ENCODE peak calls at places on chromosomes 1 and 21, in four cellular contexts. G is stomach, N is SK-N-SH, F is heart left ventricle. J is an unnamed sample. For H3K4me1, the result is how much of the 10 kb centered on the place peaks cover.

GRCh38 chr1:22778842-22779520 is 68.3 kb downstream of the EPHB2 start:
- DNase-seq in G (no peak), N (no peak), F (no peak), J (no peak)

GRCh38 chr1:113887392-113887767 is at the start of gene BCL2L15:
- DNase-seq in G (no peak), N (no peak), F (no peak), J (no peak)

GRCh38 chr21:27693376-27693775 is 726.5 kb upstream of the ADAMTS5 start:
- DNase-seq in G (no peak), N (no peak), F (no peak), J (no peak)

GRCh38 chr1:161505892-161506173 is 576 bp downstream of the FCGR2A start:
- DNase-seq in G (no peak), N (no peak), F (no peak), J (no peak)

GRCh38 chr1:174284052-174284451 is 124.7 kb downstream of the RABGAP1L start:
- DNase-seq in G (no peak), N (no peak), F (no peak), J (no peak)

GRCh38 chr1:198643827-198644226 is 5.0 kb downstream of the PTPRC start:
- DNase-seq in G (no peak), N (no peak), F (no peak), J (no peak)

GRCh38 chr21:45064091-45064490 is 10.3 kb upstream of the ADARB1 start:
- DNase-seq in G (no peak), N (no peak), F (no peak), J (no peak)

GRCh38 chr21:37983336-37984095 is 67.3 kb upstream of the KCNJ6 start:
- DNase-seq in G (no peak), N (no peak), F (no peak), J (peak)

GRCh38 chr1:195899762-195900352 is 708.4 kb downstream of the KCNT2 start:
- DNase-seq in G (no peak), N (no peak), F (no peak), J (no peak)

GRCh38 chr21:23887709-23888303 is 1719.5 kb downstream of the MRPL39 start:
- DNase-seq in G (no peak), N (no peak), F (no peak), J (no peak)

GRCh38 chr1:115082949-115083348 is 6.4 kb downstream of the TSPAN2 start:
- DNase-seq in G (no peak), N (no peak), F (no peak), J (no peak)

GRCh38 chr1:246679211-246680177 is 44.7 kb upstream of the SCCPDH start:
- DNase-seq in G (no peak), N (peak), F (no peak), J (no peak)

GRCh38 chr1:176961678-176962077 is 202.8 kb downstream of the ASTN1 start:
- DNase-seq in G (no peak), N (no peak), F (no peak), J (no peak)

GRCh38 chr1:55034476-55035133 is 4.7 kb upstream of the PCSK9 start:
- DNase-seq in G (no peak), N (no peak), F (no peak), J (no peak)

GRCh38 chr1:89295187-89295586 is 22.5 kb upstream of the GBP5 start:
- DNase-seq in G (no peak), N (no peak), F (no peak), J (no peak)

GRCh38 chr21:15077529-15077928 is 12.7 kb upstream of the NRIP1 start:
- DNase-seq in G (no peak), N (no peak), F (no peak), J (no peak)

GRCh38 chr1:29753244-29753643 is 516.9 kb downstream of the PTPRU start:
- DNase-seq in G (no peak), N (no peak), F (no peak), J (peak)

GRCh38 chr1:147804942-147805723 is 44.7 kb upstream of the GJA5 start:
- DNase-seq in G (no peak), N (no peak), F (no peak), J (no peak)

GRCh38 chr1:245051349-245052221 is 103.2 kb upstream of the KIF26B start:
- DNase-seq in G (peak), N (no peak), F (no peak), J (no peak)

DNA sequence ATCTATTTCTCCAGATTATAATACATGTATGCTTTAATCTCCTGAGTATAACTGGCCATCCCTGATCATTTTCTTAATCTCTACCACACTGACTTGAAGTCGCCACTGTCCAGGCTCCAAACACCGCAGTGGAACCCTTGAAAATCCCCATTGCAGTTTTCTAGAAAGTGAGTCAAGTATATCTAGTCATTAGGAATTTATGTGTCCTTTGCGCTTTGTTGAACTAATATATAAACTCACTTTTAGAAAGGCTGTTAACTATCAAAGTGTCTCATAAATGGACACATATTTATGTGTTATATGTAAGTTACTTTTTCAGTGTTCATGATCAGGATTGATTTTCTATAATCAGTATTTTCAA is 211.5 kb downstream of the PATJ start:
- DNase-seq in G (no peak), N (no peak), F (no peak), J (no peak)
- H3K4me1 ChIP-seq in G (under half), N (under half), F (under half), J (under half)

DNA sequence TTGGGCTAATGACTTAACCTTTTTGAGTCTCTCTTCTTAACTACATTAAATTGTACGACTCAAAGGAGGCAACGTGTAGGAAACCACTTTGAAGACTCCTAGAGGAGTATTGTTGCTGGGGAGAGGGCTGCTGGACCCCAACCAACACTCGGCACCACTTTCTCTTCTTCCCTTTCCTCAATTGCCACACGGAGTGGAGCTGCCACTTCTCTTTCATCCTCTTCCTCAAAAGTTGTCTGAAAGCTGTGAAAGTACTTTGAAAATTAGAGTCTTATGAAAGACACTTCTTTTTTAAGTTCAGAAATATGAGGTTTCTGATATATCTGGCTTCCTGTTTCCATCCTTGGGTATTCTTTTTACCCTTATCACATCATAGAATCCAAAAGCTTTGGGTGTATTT is 59.5 kb downstream of the MRPS6 start:
- DNase-seq in G (no peak), N (no peak), F (no peak), J (no peak)
- H3K27ac ChIP-seq in G (peak), N (no peak), F (no peak), J (peak)

GRCh38 chr1:1356166-1356795 is 2.1 kb downstream of the MXRA8 start:
- DNase-seq in G (no peak), N (no peak), F (no peak), J (no peak)
- H3K4me1 ChIP-seq in G (half or more), N (under half), F (half or more), J (half or more)

GRCh38 chr1:2969870-2970291 is 51.4 kb upstream of the ACTRT2 start:
- DNase-seq in G (no peak), N (no peak), F (peak), J (no peak)
- H3K27ac ChIP-seq in G (peak), N (no peak), F (no peak), J (no peak)

GRCh38 chr1:11805454-11806306 is at the start of the genes CLCN6 and MTHFR:
- DNase-seq in G (peak), N (peak), F (peak), J (peak)

GRCh38 chr1:11802973-11803885 is 2.5 kb downstream of the MTHFR start:
- DNase-seq in G (peak), N (peak), F (peak), J (no peak)

GRCh38 chr1:11807087-11807486 is 1.1 kb downstream of the CLCN6 start:
- DNase-seq in G (no peak), N (no peak), F (no peak), J (no peak)

GRCh38 chr1:11804666-11805453 is 904 bp downstream of the MTHFR start:
- DNase-seq in G (peak), N (peak), F (no peak), J (no peak)

DNA sequence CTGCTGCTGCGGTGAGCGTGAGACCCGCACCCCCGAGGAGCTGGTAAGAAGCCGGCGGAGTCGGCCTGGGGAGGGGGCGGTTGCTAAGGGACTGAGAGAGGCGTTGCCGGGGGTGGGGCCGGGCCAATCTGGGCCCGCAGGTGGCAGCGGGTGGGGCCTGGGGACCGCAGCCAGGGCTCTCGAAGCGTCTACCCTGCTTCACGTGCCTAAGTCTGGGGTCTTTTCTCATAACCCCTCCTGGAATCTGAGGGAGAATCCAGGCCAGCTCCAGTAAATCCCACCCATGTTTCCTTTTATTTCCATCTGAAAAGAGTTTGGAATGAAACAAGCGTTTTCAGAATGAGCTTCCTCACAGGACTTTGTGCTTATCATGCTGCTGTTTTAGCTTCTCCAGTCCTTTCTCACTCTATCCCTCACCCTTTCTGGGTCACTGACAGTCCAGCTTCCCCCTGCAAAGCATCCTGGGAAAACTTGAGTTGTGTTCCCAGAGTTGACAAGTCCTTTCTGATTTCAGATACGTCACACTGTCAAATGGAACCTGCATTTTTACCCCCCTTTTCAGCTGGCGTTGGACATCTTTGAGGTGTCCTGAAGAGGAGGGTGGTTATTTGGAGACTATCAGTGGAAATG is 431 bp downstream of the CLCN6 start:
- DNase-seq in G (no peak), N (no peak), F (no peak), J (no peak)
- H3K4me1 ChIP-seq in G (under half), N (under half), F (half or more), J (half or more)

J was measured in vagina.